ENCODE peak calls at places on chromosomes 4 and X, in nine cellular contexts. X is pancreas, U is upper lobe of right lung, T is uterus, N is fibroblast of mammary gland, E is AG10803, C is kidney epithelial cell, Q is IMR-90, O is fibroblast of pulmonary artery. B is an unnamed sample.

GRCh38 chr4:119984998-119985397 is 81.7 kb downstream of the MAD2L1 start:
- DNase-seq in X (no peak), U (no peak), T (no peak), N (no peak), E (no peak), C (no peak), Q (no peak), O (no peak), B (no peak)

GRCh38 chr4:122045533-122045932 is 93.7 kb upstream of the TRPC3 start:
- DNase-seq in X (no peak), U (peak), T (no peak), N (peak), E (peak), C (peak), Q (peak), O (peak), B (peak)

GRCh38 chr4:155722336-155722735 is 36.5 kb upstream of the GUCY1B1 start:
- DNase-seq in X (no peak), U (no peak), T (no peak), N (peak), E (no peak), C (no peak), Q (no peak), O (no peak), B (no peak)

GRCh38 chrX:16188687-16189086 is 21.4 kb downstream of the MAGEB17 start:
- DNase-seq in X (no peak), U (no peak), T (no peak), N (peak), E (peak), C (no peak), Q (peak), O (peak), B (no peak)

GRCh38 chr4:48704091-48704802 is 75.8 kb downstream of the FRYL start:
- DNase-seq in X (no peak), U (no peak), T (no peak), N (no peak), E (no peak), C (no peak), Q (no peak), O (no peak), B (no peak)

GRCh38 chrX:20740443-20740842 is 473.7 kb upstream of the RPS6KA3 start:
- DNase-seq in X (no peak), U (no peak), T (no peak), N (no peak), E (no peak), C (no peak), Q (no peak), O (no peak), B (no peak)

GRCh38 chr4:37594095-37594494 is 92.1 kb downstream of the RELL1 start:
- DNase-seq in X (no peak), U (no peak), T (no peak), N (no peak), E (no peak), C (no peak), Q (no peak), O (no peak), B (no peak)

GRCh38 chrX:74509989-74510388 is 88.7 kb downstream of the SLC16A2 start:
- DNase-seq in X (no peak), U (no peak), T (no peak), N (no peak), E (no peak), C (no peak), Q (peak), O (no peak), B (no peak)

GRCh38 chr4:170035231-170035630 is 9.0 kb upstream of the MFAP3L start:
- DNase-seq in X (no peak), U (no peak), T (no peak), N (no peak), E (no peak), C (no peak), Q (no peak), O (no peak), B (no peak)

GRCh38 chr4:80454040-80454439 is 118.5 kb downstream of the CFAP299 start:
- DNase-seq in X (no peak), U (no peak), T (no peak), N (no peak), E (peak), C (peak), Q (peak), O (peak), B (no peak)

GRCh38 chrX:150313514-150313913 is 49.6 kb upstream of the MAMLD1 start:
- DNase-seq in X (no peak), U (no peak), T (no peak), N (no peak), E (no peak), C (no peak), Q (no peak), O (no peak), B (no peak)

GRCh38 chrX:21657318-21658151 is 595 bp downstream of the KLHL34 start:
- DNase-seq in X (no peak), U (peak), T (no peak), N (no peak), E (no peak), C (no peak), Q (no peak), O (no peak), B (no peak)

GRCh38 chr4:41880840-41881831 is 54.1 kb upstream of the TMEM33 start:
- DNase-seq in X (no peak), U (no peak), T (no peak), N (no peak), E (no peak), C (no peak), Q (no peak), O (peak), B (no peak)

GRCh38 chr4:181998588-181998987 is 244.6 kb upstream of the TENM3 start:
- DNase-seq in X (no peak), U (no peak), T (no peak), N (no peak), E (no peak), C (no peak), Q (no peak), O (no peak), B (no peak)
- TF ChIP-seq CTCF in X (no peak), U (no peak), T (no peak), N (peak), E (no peak), C (no peak), Q (peak), O (peak), B (peak)

GRCh38 chr4:98482503-98482846 is 175.9 kb downstream of the TSPAN5 start:
- DNase-seq in X (no peak), U (no peak), T (no peak), N (no peak), E (no peak), C (no peak), Q (no peak), O (no peak), B (no peak)
- H3K4me3 ChIP-seq in X (no peak), U (no peak), T (no peak), N (no peak), E (no peak), C (no peak), Q (no peak), O (no peak), B (no peak)

GRCh38 chr4:182306792-182307507 is 63.7 kb downstream of the TENM3 start:
- DNase-seq in X (no peak), U (no peak), T (no peak), N (peak), E (peak), C (no peak), Q (peak), O (no peak), B (no peak)
- TF ChIP-seq CTCF in X (no peak), U (no peak), T (no peak), N (peak), E (peak), C (peak), Q (peak), O (peak), B (peak)

GRCh38 chrX:97295954-97296353 is 412.2 kb downstream of the RPA4 start:
- DNase-seq in X (no peak), U (no peak), T (no peak), N (no peak), E (no peak), C (no peak), Q (no peak), O (no peak), B (no peak)
- H3K4me3 ChIP-seq in X (no peak), U (no peak), T (no peak), N (no peak), E (no peak), C (no peak), Q (no peak), O (no peak), B (no peak)

GRCh38 chrX:137430301-137430700 is 135.6 kb upstream of the ZIC3 start:
- DNase-seq in X (no peak), U (no peak), T (no peak), N (no peak), E (no peak), C (no peak), Q (no peak), O (no peak), B (no peak)

GRCh38 chrX:137427813-137428212 is 138.1 kb upstream of the ZIC3 start:
- DNase-seq in X (no peak), U (no peak), T (no peak), N (no peak), E (peak), C (no peak), Q (no peak), O (no peak), B (no peak)

GRCh38 chrX:137428251-137428661 is 137.7 kb upstream of the ZIC3 start:
- DNase-seq in X (no peak), U (no peak), T (no peak), N (no peak), E (no peak), C (no peak), Q (no peak), O (no peak), B (no peak)

GRCh38 chrX:137427061-137427778 is 138.7 kb upstream of the ZIC3 start:
- DNase-seq in X (no peak), U (no peak), T (no peak), N (no peak), E (no peak), C (no peak), Q (no peak), O (no peak), B (no peak)

DNA sequence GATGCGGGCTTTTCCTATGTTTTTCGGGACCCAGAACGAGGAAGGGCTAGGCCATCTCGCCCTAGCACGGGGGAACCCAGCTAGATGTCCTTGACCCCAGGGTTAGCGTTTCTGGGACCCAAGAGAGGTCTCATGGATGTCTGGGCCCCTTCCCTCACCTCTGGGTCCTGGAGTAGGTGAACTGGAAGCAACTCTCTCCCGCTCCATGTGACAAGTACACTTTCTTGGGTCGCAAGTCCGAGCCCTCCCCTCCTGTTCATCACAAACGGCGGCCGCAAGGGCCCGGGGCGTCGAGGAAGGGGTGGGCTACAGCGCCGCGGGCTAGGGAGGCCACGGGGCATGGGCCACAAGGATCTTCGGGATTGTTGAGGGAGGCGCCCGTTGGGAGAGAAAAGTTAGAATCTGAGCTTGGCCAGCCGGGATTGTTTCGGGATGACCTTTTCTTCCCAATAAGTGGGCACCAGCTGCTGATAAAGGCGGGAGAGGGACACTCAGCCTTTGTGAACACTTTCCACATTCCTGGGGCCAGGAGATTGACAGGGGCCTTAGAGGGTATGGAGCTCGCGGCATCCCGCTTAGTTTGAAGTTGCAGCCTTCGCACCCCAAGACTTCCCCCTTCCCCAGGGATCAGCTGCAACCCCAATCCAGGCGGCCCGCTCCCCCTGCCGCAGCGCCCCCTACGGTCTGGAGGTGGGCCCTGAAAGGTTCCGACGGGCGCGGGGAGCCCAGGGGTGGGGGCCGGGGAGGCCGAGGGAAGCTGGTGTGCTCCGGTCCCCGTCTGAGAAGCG is 137.0 kb upstream of the ZIC3 start:
- DNase-seq in X (no peak), U (no peak), T (no peak), N (no peak), E (no peak), C (no peak), Q (no peak), O (no peak), B (no peak)
- TF ChIP-seq CTCF in X (no peak), U (no peak), T (no peak), N (no peak), E (no peak), C (no peak), Q (no peak), O (no peak), B (no peak)

GRCh38 chr4:108155373-108155772 is 13.4 kb downstream of the LEF1 start:
- DNase-seq in X (no peak), U (no peak), T (no peak), N (peak), E (no peak), C (no peak), Q (peak), O (no peak), B (no peak)
- H3K4me3 ChIP-seq in X (no peak), U (no peak), T (no peak), N (peak), E (no peak), C (no peak), Q (no peak), O (no peak), B (no peak)

GRCh38 chr4:6327220-6327917 is 57.7 kb downstream of the WFS1 start:
- DNase-seq in X (peak), U (peak), T (peak), N (peak), E (peak), C (no peak), Q (peak), O (peak), B (no peak)
- TF ChIP-seq CTCF in X (peak), U (peak), T (peak), N (peak), E (peak), C (peak), Q (peak), O (peak), B (peak)

GRCh38 chr4:73705056-73705432 is 35.3 kb upstream of the CXCL8 start:
- DNase-seq in X (no peak), U (no peak), T (no peak), N (peak), E (peak), C (no peak), Q (peak), O (peak), B (peak)
- H3K4me3 ChIP-seq in X (no peak), U (no peak), T (no peak), N (no peak), E (no peak), C (no peak), Q (no peak), O (no peak), B (no peak)

DNA sequence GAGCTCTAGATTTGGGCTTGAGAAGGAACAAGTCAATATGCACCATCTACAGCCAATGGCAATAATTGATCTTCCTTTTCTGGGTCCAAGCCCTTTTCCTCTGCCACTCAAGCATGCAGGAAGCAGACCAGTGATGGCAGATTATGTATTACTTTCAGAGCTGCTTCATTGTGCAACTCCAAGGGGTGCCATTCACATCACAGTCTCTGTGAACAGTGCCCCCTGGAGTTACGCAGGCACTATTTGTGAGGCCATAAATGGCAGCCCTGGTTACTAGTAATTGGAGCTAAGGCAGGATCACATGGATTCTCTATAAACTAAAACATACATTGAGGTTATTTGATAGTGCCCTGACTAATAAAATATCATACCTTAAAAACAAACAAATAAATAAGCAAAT is 313.4 kb upstream of the SLC7A11 start:
- DNase-seq in X (no peak), U (no peak), T (no peak), N (peak), E (no peak), C (no peak), Q (no peak), O (peak), B (no peak)
- TF ChIP-seq CTCF in X (no peak), U (no peak), T (no peak), N (peak), E (peak), C (peak), Q (no peak), O (peak), B (peak)